ENCODE peak calls at places on chromosomes 12 and 14, in seven cellular contexts. B, O, S, K, C, I and D are unnamed samples.

GRCh38 chr12:6392499-6392898 is 8.5 kb downstream of the LTBR start:
- DNase-seq in I (no peak), O (no peak), B (no peak), S (no peak), C (no peak), K (no peak), D (no peak)

GRCh38 chr12:42128327-42128726 is 16.3 kb downstream of the GXYLT1 start:
- DNase-seq in S (no peak), I (no peak), O (peak; percentile 28), K (peak; percentile 19), B (no peak), C (no peak), D (no peak)

GRCh38 chr12:115172521-115172920 is 488.5 kb upstream of the TBX3 start:
- DNase-seq in S (peak; percentile 83), C (no peak), O (peak; percentile 53), I (no peak), B (peak; percentile 81), K (peak; percentile 21), D (no peak)

GRCh38 chr12:2212971-2213869 is 160.4 kb downstream of the CACNA1C start:
- DNase-seq in I (no peak), K (no peak), S (no peak), O (no peak), C (no peak), B (no peak), D (no peak)

GRCh38 chr12:103538397-103538796 is 42.6 kb upstream of the C12orf42 start:
- DNase-seq in C (no peak), I (no peak), S (no peak), B (no peak), K (peak; percentile 63), O (no peak), D (no peak)

GRCh38 chr12:51240971-51241370 is 2.3 kb downstream of the DAZAP2 start:
- DNase-seq in B (no peak), C (no peak), O (no peak), I (no peak), K (no peak), S (peak; percentile 43), D (no peak)

GRCh38 chr14:63759454-63759853 is 31.6 kb upstream of the SGPP1 start:
- DNase-seq in C (no peak), O (peak; percentile 40), S (no peak), B (peak; percentile 13), I (no peak), K (peak; percentile 28), D (no peak)

GRCh38 chr14:99393059-99393655 is 87.5 kb downstream of the SETD3 start:
- DNase-seq in C (no peak), S (peak; percentile 36), B (no peak), K (peak; percentile 53), I (peak; percentile 63), O (peak; percentile 29), D (peak; percentile 9)

GRCh38 chr12:80698847-80699542 is 8.4 kb upstream of the MYF6 start:
- DNase-seq in C (no peak), B (no peak), I (no peak), S (no peak), K (no peak), O (no peak), D (no peak)

GRCh38 chr14:99517643-99518381 is 36.6 kb downstream of the CCNK start:
- DNase-seq in I (no peak), K (no peak), B (no peak), S (no peak), C (no peak), O (no peak), D (no peak)

GRCh38 chr12:104615048-104615561 is 158.4 kb downstream of the CHST11 start:
- DNase-seq in O (peak; percentile 93), C (no peak), K (no peak), S (peak; percentile 28), B (no peak), I (no peak), D (no peak)

GRCh38 chr12:71057330-71057729 is 100.5 kb downstream of the TSPAN8 start:
- DNase-seq in O (no peak), S (peak; percentile 30), I (no peak), C (no peak), B (no peak), K (no peak), D (no peak)

GRCh38 chr14:64569108-64570045 is 19.6 kb downstream of the PPP1R36 start:
- DNase-seq in S (peak; percentile 77), K (peak; percentile 53), B (no peak), I (no peak), O (peak; percentile 92), C (peak; percentile 11), D (no peak)

GRCh38 chr12:47221256-47222023 is 141.7 kb upstream of the AMIGO2 start:
- DNase-seq in O (no peak), I (no peak), B (no peak), S (no peak), K (peak; percentile 26), C (no peak), D (no peak)

GRCh38 chr14:73173092-73173735 is 36.9 kb downstream of the PSEN1 start:
- DNase-seq in S (peak; percentile 79), K (peak; percentile 36), C (no peak), O (peak; percentile 61), I (no peak), B (peak; percentile 24), D (no peak)

GRCh38 chr12:52741378-52742195 is 35.6 kb downstream of the KRT76 start:
- DNase-seq in C (peak; percentile 50), I (peak; percentile 67), S (peak; percentile 49), K (peak; percentile 71), O (peak; percentile 30), B (peak; percentile 1), D (peak; percentile 22)

GRCh38 chr14:92609955-92610354 is 96.4 kb downstream of the RIN3 start:
- DNase-seq in O (no peak), K (no peak), I (no peak), C (no peak), S (peak; percentile 65), B (no peak), D (no peak)

GRCh38 chr14:102532204-102532658 is 22.7 kb upstream of the ANKRD9 start:
- DNase-seq in B (no peak), K (no peak), C (no peak), I (no peak), S (no peak), O (no peak), D (no peak)